ENCODE peak calls at places on chromosomes 4 and X, in four cellular contexts. R, T, E and G are unnamed samples.

GRCh38 chr4:3276961-3277360 is 15.9 kb upstream of the RGS12 start:
- DNase-seq in R (peak), T (no peak), E (no peak), G (peak)

GRCh38 chr4:53010320-53010719 is 148.2 kb downstream of the RASL11B start:
- DNase-seq in T (no peak), E (no peak), R (no peak), G (no peak)

GRCh38 chr4:99383833-99384392 is 31.4 kb upstream of the ADH1C start:
- DNase-seq in R (peak), T (no peak), E (no peak), G (no peak)

GRCh38 chrX:154459843-154460242 is 1.8 kb downstream of the PLXNA3 start:
- DNase-seq in R (no peak), E (no peak), T (no peak), G (no peak)

GRCh38 chr4:98466868-98467599 is 191.4 kb downstream of the TSPAN5 start:
- DNase-seq in E (no peak), R (no peak), T (no peak), G (no peak)

GRCh38 chrX:44731160-44731559 is 112.7 kb upstream of the DUSP21 start:
- DNase-seq in E (no peak), R (no peak), T (no peak), G (no peak)

GRCh38 chrX:25034889-25035288 is 19.1 kb upstream of the ARX start:
- DNase-seq in E (no peak), T (peak), R (no peak), G (no peak)

GRCh38 chr4:82489076-82489475 is 58.7 kb downstream of the ENOPH1 start:
- DNase-seq in R (no peak), E (no peak), T (no peak), G (no peak)

GRCh38 chrX:10569946-10570345 is 50.4 kb downstream of the MID1 start:
- DNase-seq in E (no peak), R (no peak), T (no peak), G (no peak)

GRCh38 chr4:86965019-86965976 is 30.5 kb downstream of the AFF1 start:
- DNase-seq in T (peak), R (no peak), E (no peak), G (no peak)

GRCh38 chr4:7672601-7673000 is 237.9 kb upstream of the PSAPL1 start:
- DNase-seq in E (no peak), T (no peak), R (no peak), G (no peak)

GRCh38 chr4:183396187-183396738 is 48.2 kb upstream of the CDKN2AIP start:
- DNase-seq in R (no peak), T (no peak), E (no peak), G (no peak)

GRCh38 chrX:20205927-20206708 is 60.6 kb downstream of the RPS6KA3 start:
- DNase-seq in E (no peak), R (no peak), T (no peak), G (no peak)

DNA sequence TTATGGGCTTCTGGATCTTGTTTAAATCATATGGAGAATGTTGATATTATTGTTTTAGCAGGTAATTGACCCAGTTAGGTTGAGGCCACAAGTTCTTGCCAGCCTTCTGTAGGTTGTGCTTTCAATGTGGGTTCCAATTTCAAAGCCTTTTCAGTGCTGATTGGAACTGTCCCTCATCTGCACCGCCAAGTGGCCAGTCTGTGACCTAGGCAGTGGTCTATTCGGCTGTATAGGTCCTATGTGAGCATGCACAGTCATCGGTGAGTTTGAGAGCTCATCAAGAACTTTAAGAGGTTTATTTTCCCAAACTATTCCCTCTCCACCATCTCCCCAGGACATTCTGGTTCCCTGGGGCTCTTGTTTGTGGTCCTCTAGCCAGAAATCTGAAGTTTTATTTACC is 35.7 kb downstream of the DDX53 start:
- DNase-seq in T (peak), E (no peak), R (no peak), G (no peak)
- TF ChIP-seq CTCF in T (peak), E (no peak), R (no peak), G (no peak)

DNA sequence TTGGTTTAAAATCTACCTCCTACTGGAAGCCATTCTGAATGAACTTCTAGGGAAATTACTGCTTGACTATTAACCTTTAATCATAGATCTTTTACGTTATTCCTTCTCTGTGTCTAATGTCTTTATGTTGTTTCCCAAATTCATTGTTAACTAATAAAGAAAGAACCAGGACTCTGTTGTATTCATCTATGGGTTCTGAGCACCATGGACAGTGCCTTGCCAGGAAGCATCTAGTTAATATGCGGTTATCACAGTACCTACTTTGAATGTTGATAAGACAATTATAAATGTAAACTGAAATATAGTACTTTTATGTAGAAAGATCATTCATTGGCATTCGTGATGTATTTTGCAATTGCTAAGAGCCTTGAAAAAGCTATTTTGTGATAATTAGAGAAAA is 23.8 kb downstream of the NWD2 start:
- DNase-seq in R (no peak), E (no peak), T (no peak), G (no peak)
- TF ChIP-seq CTCF in R (no peak), E (no peak), T (no peak), G (no peak)

DNA sequence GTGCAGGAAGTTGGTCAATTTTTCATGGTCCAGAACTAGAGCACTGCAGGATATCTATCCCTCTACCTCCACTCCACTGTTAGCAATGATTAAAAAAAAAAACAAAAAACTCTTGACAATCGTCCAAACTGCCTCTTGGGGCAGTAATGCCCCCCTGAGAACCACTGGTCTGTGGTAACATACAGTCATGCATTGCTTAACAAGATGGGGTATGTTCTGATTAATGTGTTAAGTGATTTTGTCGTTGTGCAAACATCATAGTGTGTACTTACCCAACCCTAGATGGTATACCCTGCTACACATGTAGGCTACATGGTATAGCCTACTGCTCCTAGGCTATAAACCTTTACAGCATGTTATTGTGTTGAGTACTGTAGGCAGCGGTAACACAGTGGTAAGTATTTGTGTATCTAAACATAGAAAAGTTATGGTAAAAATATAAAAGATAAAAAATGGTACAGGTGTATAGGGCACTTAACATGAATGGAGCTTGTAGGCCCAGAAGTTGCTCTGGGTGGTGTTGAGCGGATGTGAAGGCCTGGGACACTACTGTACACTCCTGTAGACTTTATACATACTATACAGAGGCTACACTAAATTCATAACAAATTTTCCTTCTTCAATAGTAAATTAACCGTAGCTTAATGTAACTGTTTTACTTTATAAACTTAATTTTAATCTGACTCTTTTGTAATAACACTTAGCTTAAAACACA is 34.1 kb downstream of the ART3 start:
- DNase-seq in T (peak), R (no peak), E (no peak), G (no peak)
- TF ChIP-seq CTCF in T (peak), R (no peak), E (no peak), G (no peak)

GRCh38 chr4:30722916-30723270 is 2.7 kb downstream of the PCDH7 start:
- DNase-seq in E (no peak), T (peak), R (no peak), G (no peak)

GRCh38 chr4:30720656-30721352 is 635 bp downstream of the PCDH7 start:
- DNase-seq in E (peak), R (no peak), T (peak), G (peak)

GRCh38 chr4:30722092-30722915 is 2.1 kb downstream of the PCDH7 start:
- DNase-seq in T (peak), R (no peak), E (peak), G (no peak)

GRCh38 chr4:30720021-30720655 is at the start of gene PCDH7:
- DNase-seq in T (no peak), R (peak), E (peak), G (no peak)

DNA sequence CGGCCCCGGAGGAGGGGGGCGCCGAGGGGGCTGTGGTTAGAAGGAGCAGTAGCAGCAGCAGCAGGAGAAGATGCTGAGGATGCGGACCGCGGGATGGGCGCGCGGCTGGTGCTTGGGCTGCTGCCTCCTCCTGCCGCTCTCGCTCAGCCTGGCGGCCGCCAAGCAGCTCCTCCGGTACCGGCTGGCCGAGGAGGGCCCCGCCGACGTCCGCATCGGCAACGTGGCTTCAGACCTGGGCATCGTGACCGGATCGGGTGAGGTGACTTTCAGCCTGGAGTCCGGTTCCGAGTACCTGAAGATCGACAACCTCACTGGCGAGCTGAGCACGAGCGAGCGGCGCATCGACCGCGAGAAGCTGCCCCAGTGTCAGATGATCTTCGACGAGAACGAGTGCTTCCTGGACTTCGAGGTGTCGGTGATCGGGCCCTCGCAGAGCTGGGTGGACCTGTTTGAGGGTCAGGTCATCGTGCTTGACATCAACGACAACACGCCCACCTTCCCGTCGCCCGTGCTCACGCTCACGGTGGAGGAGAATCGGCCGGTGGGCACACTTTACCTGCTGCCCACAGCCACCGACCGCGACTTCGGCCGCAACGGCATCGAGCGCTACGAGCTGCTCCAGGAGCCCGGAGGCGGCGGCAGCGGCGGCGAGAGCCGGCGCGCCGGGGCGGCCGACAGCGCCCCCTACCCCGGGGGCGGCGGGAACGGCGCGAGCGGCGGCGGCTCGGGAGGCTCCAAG is 1.4 kb downstream of the PCDH7 start:
- DNase-seq in T (peak), E (peak), R (peak), G (peak)
- TF ChIP-seq CTCF in T (peak), E (peak), R (peak), G (peak)

DNA sequence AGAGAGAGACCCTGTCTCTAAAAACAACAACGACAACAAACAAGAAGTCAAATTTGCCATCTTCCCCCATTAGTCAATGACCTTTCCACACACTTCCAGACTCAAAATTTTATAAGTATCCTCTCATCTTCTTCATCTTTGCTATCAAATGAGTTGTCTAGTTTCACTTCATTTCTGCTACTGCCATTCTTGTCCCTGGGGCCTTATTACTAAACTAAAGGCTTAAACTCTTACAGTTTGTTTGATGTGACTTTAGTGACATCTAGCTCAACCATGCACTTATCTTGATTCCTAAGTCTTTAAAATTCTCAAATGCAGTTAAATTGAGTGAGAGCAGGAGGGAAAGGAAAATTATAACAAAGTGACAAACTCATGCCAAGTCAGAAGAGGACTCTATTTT is 271.8 kb upstream of the GK2 start:
- DNase-seq in T (no peak), R (no peak), E (no peak), G (no peak)
- TF ChIP-seq CTCF in T (no peak), R (no peak), E (no peak), G (no peak)

GRCh38 chrX:38220024-38220935 is at the start of gene SRPX:
- DNase-seq in T (peak), R (peak), E (peak), G (peak)
- TF ChIP-seq CTCF in T (peak), R (no peak), E (no peak), G (peak)

DNA sequence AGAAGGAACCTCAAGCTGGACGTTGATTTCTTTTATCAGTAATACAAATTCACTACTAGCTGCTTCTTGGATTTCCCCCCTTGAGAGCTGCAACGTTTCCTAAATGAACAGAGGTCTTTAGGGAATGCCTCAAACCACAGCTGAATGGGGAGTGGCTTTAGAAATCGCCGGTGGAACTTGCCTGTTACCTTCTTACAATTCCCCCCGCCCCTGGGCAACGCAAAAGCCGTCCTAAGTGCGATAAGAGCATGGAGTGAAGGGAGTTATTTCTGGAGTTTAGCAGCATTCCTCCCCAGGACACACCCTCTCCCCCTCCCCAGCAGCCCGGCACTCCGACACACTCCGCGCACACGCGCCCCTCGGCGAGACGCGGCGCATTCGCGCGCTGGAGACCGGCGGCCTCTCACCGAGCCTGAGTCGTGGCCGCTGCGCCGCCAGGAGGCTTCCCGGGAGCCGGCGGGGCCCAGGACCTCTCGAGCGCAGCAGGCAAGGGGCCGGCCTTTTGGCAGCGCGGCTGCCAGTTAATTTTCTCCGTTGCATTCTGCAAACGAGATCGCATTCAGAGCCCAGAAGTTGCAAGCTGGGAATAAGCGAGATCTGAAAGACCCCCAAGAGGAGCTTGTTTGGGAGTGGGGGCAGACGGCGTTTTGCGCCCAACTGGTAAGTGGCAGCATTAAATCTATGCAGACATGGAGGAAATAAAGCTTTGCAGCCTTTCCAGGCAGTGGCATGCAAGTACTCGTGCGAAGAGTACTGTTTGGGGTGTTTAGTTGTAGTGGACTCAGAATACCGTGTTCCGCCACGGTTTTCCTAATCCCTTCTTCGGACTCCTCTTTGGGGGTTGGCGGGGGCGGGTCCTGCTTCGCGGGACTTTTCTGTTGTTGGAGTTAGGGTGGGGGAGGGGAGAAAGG is 134.6 kb downstream of the PALLD start:
- DNase-seq in T (peak), E (peak), R (peak), G (peak)
- TF ChIP-seq CTCF in T (peak), E (peak), R (peak), G (peak)

DNA sequence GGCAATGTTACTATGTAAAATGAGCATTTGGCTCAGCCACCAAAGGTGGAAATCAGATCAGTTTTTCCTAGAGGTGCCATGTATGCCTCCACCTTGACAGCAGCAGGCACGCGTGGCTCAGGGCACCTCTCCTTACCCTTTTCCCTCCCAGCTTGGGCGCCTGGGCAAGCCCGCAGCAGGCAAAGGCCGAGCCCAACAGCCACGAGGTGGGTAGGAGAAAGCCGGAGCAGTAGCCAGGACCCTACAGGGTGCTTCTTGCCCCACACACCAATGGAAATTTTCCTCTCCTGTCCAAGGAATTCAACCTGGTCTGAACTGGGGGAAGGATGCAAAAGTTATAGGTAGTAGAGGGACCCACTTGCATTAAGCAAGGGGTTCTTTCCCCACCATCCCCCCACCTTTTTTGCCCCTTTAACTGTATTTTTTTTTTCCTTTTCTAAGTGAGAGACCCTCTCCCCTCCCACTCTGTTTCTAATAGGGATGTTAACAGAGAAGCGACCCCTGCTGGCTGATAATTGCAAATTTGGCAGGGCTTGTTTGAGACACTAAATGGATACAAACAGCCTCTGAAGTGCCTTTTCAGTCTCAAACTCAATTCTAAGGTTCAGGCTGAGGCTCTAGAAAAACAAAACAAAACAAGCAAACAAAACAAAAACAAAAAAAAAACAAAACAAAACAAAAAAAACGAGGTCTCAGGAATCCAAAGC is 895.1 kb downstream of the PCDH18 start:
- DNase-seq in R (no peak), T (peak), E (no peak), G (no peak)
- TF ChIP-seq CTCF in R (no peak), T (peak), E (peak), G (peak)